ENCODE peak calls at places on chromosomes 4 and X, in nine cellular contexts. Y is endodermal cell; M is M059J; T is astrocyte; J is endothelial cell; K is naive thymus-derived CD4-positive, alpha-beta T cell; I is adipocyte; R is spleen; B is head of caudate nucleus. L is an unnamed sample.

GRCh38 chrX:36445576-36445975 is 526.0 kb downstream of the CFAP47 start:
- DNase-seq in Y (no peak), T (no peak), I (no peak), M (no peak), J (no peak), R (no peak), B (no peak), K (no peak), L (no peak)

GRCh38 chr4:168885416-168885815 is 124.6 kb downstream of the CBR4 start:
- DNase-seq in T (no peak), B (no peak), K (no peak), J (no peak), I (no peak), Y (no peak), M (no peak), R (no peak), L (no peak)

GRCh38 chrX:111131572-111131971 is 35.6 kb downstream of the PAK3 start:
- DNase-seq in R (no peak), J (no peak), Y (no peak), B (no peak), K (no peak), M (peak), T (peak), I (peak), L (no peak)

GRCh38 chr4:152185786-152186540 is 349.9 kb downstream of the FBXW7 start:
- DNase-seq in M (peak), Y (no peak), T (no peak), R (no peak), B (no peak), I (no peak), K (no peak), J (no peak), L (no peak)

GRCh38 chrX:119429471-119429870 is 30.3 kb downstream of the SLC25A43 start:
- DNase-seq in M (peak), T (peak), K (no peak), R (no peak), Y (no peak), J (no peak), B (no peak), I (no peak), L (no peak)

GRCh38 chrX:133375558-133376340 is 39.5 kb downstream of the GPC4 start:
- DNase-seq in K (no peak), M (no peak), I (peak), R (no peak), Y (no peak), B (no peak), T (no peak), J (no peak), L (no peak)

GRCh38 chrX:47245156-47245555 is 12.3 kb downstream of the USP11 start:
- DNase-seq in J (no peak), K (no peak), T (no peak), Y (no peak), M (no peak), B (no peak), I (no peak), R (peak), L (no peak)

GRCh38 chr4:27016551-27016950 is 155.9 kb downstream of the STIM2 start:
- DNase-seq in R (no peak), K (no peak), T (peak), J (no peak), B (no peak), Y (no peak), I (no peak), M (peak), L (no peak)

GRCh38 chr4:145937021-145937861 is 1.4 kb downstream of the ZNF827 start:
- DNase-seq in K (peak), Y (peak), J (peak), R (peak), T (peak), M (peak), B (peak), I (peak), L (peak)

GRCh38 chr4:186840222-186840701 is 116.6 kb upstream of the FAT1 start:
- DNase-seq in I (no peak), R (no peak), B (no peak), Y (no peak), M (peak), K (no peak), J (no peak), T (no peak), L (no peak)

GRCh38 chrX:71366674-71367256 is 608 bp downstream of the TAF1 start:
- DNase-seq in B (no peak), K (peak), R (peak), M (peak), I (peak), J (peak), T (no peak), Y (no peak), L (no peak)

GRCh38 chrX:6382284-6382683 is 152.6 kb downstream of the VCX3A start:
- DNase-seq in J (no peak), Y (no peak), T (no peak), R (no peak), I (no peak), B (no peak), K (no peak), M (no peak), L (no peak)

GRCh38 chrX:63754141-63754859 is 30.7 kb downstream of the ARHGEF9 start:
- DNase-seq in B (no peak), J (peak), M (peak), I (peak), Y (peak), T (peak), R (no peak), K (peak), L (no peak)

GRCh38 chr4:128782076-128782715 is 27.3 kb upstream of the JADE1 start:
- DNase-seq in R (peak), Y (peak), B (peak), M (no peak), K (peak), T (peak), J (no peak), I (no peak), L (no peak)

GRCh38 chr4:61079976-61080375 is 120.2 kb upstream of the ADGRL3 start:
- DNase-seq in J (no peak), I (no peak), T (peak), R (no peak), K (no peak), M (no peak), B (no peak), Y (no peak), L (no peak)

GRCh38 chr4:124505211-124505610 is 207.3 kb downstream of the ANKRD50 start:
- DNase-seq in J (no peak), T (no peak), I (no peak), Y (no peak), R (no peak), M (no peak), B (no peak), K (no peak), L (no peak)

GRCh38 chr4:93103042-93103441 is 725.5 kb upstream of the ATOH1 start:
- DNase-seq in K (no peak), Y (peak), M (no peak), B (no peak), J (no peak), R (no peak), T (no peak), I (no peak), L (no peak)

GRCh38 chrX:97672138-97672537 is 788.4 kb downstream of the RPA4 start:
- DNase-seq in Y (no peak), M (no peak), B (no peak), R (no peak), T (no peak), J (no peak), I (no peak), K (no peak), L (no peak)

GRCh38 chrX:397575-397974 is 10.9 kb upstream of the PPP2R3B start:
- DNase-seq in I (peak), K (no peak), R (no peak), T (peak), M (peak), B (no peak), Y (peak), J (no peak), L (no peak)

GRCh38 chr4:74087481-74087880 is 11.5 kb downstream of the CXCL2 start:
- DNase-seq in J (no peak), Y (peak), B (no peak), I (no peak), T (no peak), K (no peak), R (no peak), M (no peak), L (no peak)

GRCh38 chrX:97416461-97416860 is 532.8 kb downstream of the RPA4 start:
- DNase-seq in T (no peak), J (no peak), B (no peak), M (peak), I (no peak), R (no peak), K (no peak), Y (no peak), L (no peak)

GRCh38 chrX:31126205-31126604 is 54.4 kb upstream of the FTHL17 start:
- DNase-seq in B (no peak), I (no peak), M (peak), J (no peak), K (no peak), Y (no peak), T (peak), R (no peak), L (no peak)

GRCh38 chrX:50442426-50443116 is 28.1 kb downstream of the DGKK start:
- DNase-seq in M (no peak), B (no peak), K (no peak), J (no peak), I (no peak), T (no peak), R (no peak), Y (no peak), L (no peak)

GRCh38 chrX:125444659-125445058 is 125.0 kb downstream of the TEX13C start:
- DNase-seq in I (no peak), Y (peak), R (no peak), T (no peak), K (no peak), B (no peak), J (no peak), M (no peak), L (no peak)

GRCh38 chr4:159607824-159608223 is 504.9 kb downstream of the RAPGEF2 start:
- DNase-seq in K (no peak), M (peak), B (no peak), R (no peak), I (no peak), Y (no peak), J (no peak), T (peak), L (no peak)

GRCh38 chr4:129929052-129929451 is 833.1 kb downstream of the C4orf33 start:
- DNase-seq in I (peak), M (no peak), J (peak), R (no peak), B (no peak), T (no peak), K (no peak), Y (peak), L (no peak)

GRCh38 chr4:114558446-114559020 is 40.1 kb upstream of the UGT8 start:
- DNase-seq in I (no peak), B (no peak), R (no peak), Y (no peak), J (no peak), M (no peak), T (no peak), K (no peak), L (no peak)

GRCh38 chr4:8269535-8270417 is at the start of gene HTRA3:
- DNase-seq in M (no peak), T (no peak), B (no peak), Y (peak), R (no peak), J (peak), K (no peak), I (peak), L (no peak)

GRCh38 chr4:109701566-109702399 is 1.5 kb downstream of the CASP6 start:
- DNase-seq in Y (peak), R (no peak), B (no peak), I (peak), T (no peak), J (peak), K (no peak), M (no peak), L (no peak)

GRCh38 chr4:153465583-153465921 is 608 bp upstream of the TMEM131L start:
- DNase-seq in K (peak), R (peak), B (peak), I (peak), M (peak), Y (no peak), T (no peak), J (peak), L (peak)

L was measured in GM12891.